ENCODE peak calls at places on chromosomes 1 and 21, in ten cellular contexts. Z is suprapubic skin, F is IMR-90, C is AG09319, M is epithelial cell of esophagus, B is AG09309, Y is heart right ventricle, X is endothelial cell of umbilical vein, S is astrocyte, I is retinal pigment epithelial cell. W is an unnamed sample.

GRCh38 chr1:12620142-12620865 is 2.3 kb upstream of the DHRS3 start:
- DNase-seq in Z (no peak), F (no peak), C (no peak), M (no peak), B (no peak), Y (no peak), X (no peak), S (no peak), I (no peak), W (no peak)

GRCh38 chr21:46532080-46532479 is 72.8 kb downstream of the S100B start:
- DNase-seq in Z (no peak), F (no peak), C (no peak), M (no peak), B (no peak), Y (no peak), X (no peak), S (no peak), I (no peak), W (no peak)

GRCh38 chr1:167635233-167635648 is 5.2 kb downstream of the RCSD1 start:
- DNase-seq in Z (no peak), F (no peak), C (no peak), M (no peak), B (no peak), Y (peak; percentile 71), X (no peak), S (peak; percentile 20), I (peak; percentile 7), W (peak; percentile 84)

GRCh38 chr1:71222668-71223067 is 141.8 kb upstream of the ZRANB2 start:
- DNase-seq in Z (no peak), F (no peak), C (no peak), M (peak; percentile 28), B (no peak), Y (no peak), X (no peak), S (no peak), I (no peak), W (no peak)

GRCh38 chr21:15908187-15908586 is 178.4 kb downstream of the USP25 start:
- DNase-seq in Z (no peak), F (peak; percentile 41), C (no peak), M (peak; percentile 54), B (no peak), Y (no peak), X (no peak), S (peak; percentile 37), I (peak; percentile 6), W (peak; percentile 78)

GRCh38 chr1:8396912-8397406 is 79.0 kb downstream of the SLC45A1 start:
- DNase-seq in Z (no peak), F (peak; percentile 99), C (peak; percentile 52), M (peak; percentile 96), B (peak; percentile 98), Y (no peak), X (peak; percentile 71), S (peak; percentile 100), I (peak; percentile 80), W (peak; percentile 99)

GRCh38 chr1:207004931-207005830 is 27.4 kb downstream of the C1orf116 start:
- DNase-seq in Z (no peak), F (peak; percentile 74), C (no peak), M (peak; percentile 87), B (no peak), Y (peak; percentile 45), X (peak; percentile 33), S (peak; percentile 70), I (no peak), W (peak; percentile 78)

GRCh38 chr1:54274448-54274847 is 74.5 kb downstream of the MRPL37 start:
- DNase-seq in Z (no peak), F (no peak), C (no peak), M (no peak), B (no peak), Y (no peak), X (no peak), S (no peak), I (no peak), W (no peak)

GRCh38 chr21:23578027-23578426 is 2029.3 kb downstream of the MRPL39 start:
- DNase-seq in Z (no peak), F (no peak), C (no peak), M (no peak), B (no peak), Y (no peak), X (no peak), S (no peak), I (no peak), W (no peak)

GRCh38 chr1:243883551-243883950 is 33.5 kb upstream of the AKT3 start:
- DNase-seq in Z (no peak), F (peak; percentile 62), C (no peak), M (no peak), B (no peak), Y (no peak), X (peak; percentile 29), S (peak; percentile 97), I (peak; percentile 48), W (peak; percentile 76)

GRCh38 chr1:2099871-2100774 is 49.9 kb downstream of the PRKCZ start:
- DNase-seq in Z (no peak), F (no peak), C (no peak), M (no peak), B (no peak), Y (no peak), X (no peak), S (no peak), I (no peak), W (no peak)

GRCh38 chr1:2098839-2099785 is 48.9 kb downstream of the PRKCZ start:
- DNase-seq in Z (no peak), F (no peak), C (no peak), M (no peak), B (no peak), Y (no peak), X (no peak), S (no peak), I (no peak), W (no peak)

GRCh38 chr1:2095981-2096736 is 45.9 kb downstream of the PRKCZ start:
- DNase-seq in Z (no peak), F (no peak), C (no peak), M (no peak), B (no peak), Y (no peak), X (no peak), S (no peak), I (no peak), W (no peak)

GRCh38 chr1:2097386-2098300 is 47.4 kb downstream of the PRKCZ start:
- DNase-seq in Z (no peak), F (no peak), C (no peak), M (peak; percentile 27), B (no peak), Y (no peak), X (no peak), S (no peak), I (no peak), W (no peak)

GRCh38 chr1:2098301-2098698 is 48.1 kb downstream of the PRKCZ start:
- DNase-seq in Z (no peak), F (no peak), C (no peak), M (no peak), B (no peak), Y (no peak), X (no peak), S (no peak), I (no peak), W (no peak)
- TF ChIP-seq CTCF in Z (no peak), F (no peak), C (no peak), M (no peak), B (no peak), Y (no peak), X (no peak), S (no peak), I (no peak), W (no peak)

GRCh38 chr1:3204725-3205124 is 135.7 kb downstream of the PRDM16 start:
- DNase-seq in Z (no peak), F (no peak), C (no peak), M (no peak), B (no peak), Y (no peak), X (no peak), S (no peak), I (no peak), W (no peak)

GRCh38 chr1:3206696-3207095 is 137.7 kb downstream of the PRDM16 start:
- DNase-seq in Z (no peak), F (no peak), C (no peak), M (no peak), B (no peak), Y (no peak), X (no peak), S (no peak), I (no peak), W (no peak)

GRCh38 chr1:3205815-3206214 is 136.8 kb downstream of the PRDM16 start:
- DNase-seq in Z (no peak), F (no peak), C (no peak), M (no peak), B (no peak), Y (no peak), X (no peak), S (no peak), I (no peak), W (no peak)

GRCh38 chr1:3209201-3209600 is 140.2 kb downstream of the PRDM16 start:
- DNase-seq in Z (no peak), F (no peak), C (no peak), M (no peak), B (no peak), Y (no peak), X (no peak), S (no peak), I (no peak), W (no peak)

DNA sequence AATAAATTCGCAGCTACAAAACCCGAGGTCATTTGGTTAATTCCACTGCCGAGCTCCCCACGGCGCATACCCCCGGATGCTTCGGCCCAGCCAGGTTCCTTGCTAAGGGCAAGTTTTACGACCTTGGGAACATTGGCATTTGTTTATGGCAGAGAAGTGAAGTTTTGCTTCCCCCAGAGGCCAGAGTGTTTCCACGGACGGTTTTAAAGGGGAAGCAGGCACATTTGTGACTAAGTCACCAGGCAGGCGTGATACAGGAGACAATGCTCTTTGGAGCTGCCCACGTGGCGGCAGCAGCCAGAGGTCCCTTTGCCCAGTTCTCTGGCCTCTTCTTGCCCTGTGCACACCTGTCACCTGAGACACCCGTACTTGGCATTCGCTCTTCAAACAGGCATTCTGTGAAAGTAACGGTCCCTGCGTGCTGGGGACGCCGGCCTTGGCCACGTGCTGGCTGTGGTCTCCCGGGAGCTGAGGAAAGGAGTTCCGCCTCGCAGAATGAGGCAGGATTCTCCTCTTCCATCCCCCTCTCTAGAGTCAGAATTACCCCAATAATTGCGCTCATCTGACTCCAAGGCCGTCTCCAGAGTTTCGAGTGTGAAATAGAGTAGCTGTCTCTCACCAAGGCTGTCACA is 138.3 kb downstream of the PRDM16 start:
- DNase-seq in Z (no peak), F (no peak), C (no peak), M (no peak), B (no peak), Y (no peak), X (no peak), S (no peak), I (no peak), W (no peak)
- TF ChIP-seq CTCF in Z (no peak), F (no peak), C (no peak), M (no peak), B (no peak), Y (no peak), X (no peak), S (no peak), I (no peak), W (no peak)

GRCh38 chr1:117067528-117068370 is 7.6 kb downstream of the TTF2 start:
- DNase-seq in Z (no peak), F (peak; percentile 70), C (no peak), M (peak; percentile 66), B (no peak), Y (peak; percentile 44), X (peak; percentile 51), S (peak; percentile 33), I (no peak), W (peak; percentile 84)
- TF ChIP-seq CTCF in Z (peak; percentile 69), F (peak; percentile 93), C (peak; percentile 88), M (peak; percentile 89), B (peak; percentile 88), Y (peak; percentile 80), X (peak; percentile 77), S (peak; percentile 88), I (peak; percentile 81), W (peak; percentile 96)

GRCh38 chr1:86082183-86082582 is 74.4 kb downstream of the COL24A1 start:
- DNase-seq in Z (no peak), F (no peak), C (no peak), M (peak; percentile 30), B (no peak), Y (no peak), X (no peak), S (no peak), I (no peak), W (peak; percentile 13)
- TF ChIP-seq CTCF in Z (no peak), F (peak; percentile 9), C (no peak), M (peak; percentile 42), B (peak; percentile 13), Y (no peak), X (no peak), S (peak; percentile 11), I (peak; percentile 25), W (peak; percentile 27)